ENCODE peak calls at places on chromosomes 3 and 15, in four cellular contexts. D, B, R and O are unnamed samples.

GRCh38 chr15:68511073-68511991 is 67.5 kb upstream of the CORO2B start:
- DNase-seq in D (no peak), B (peak), R (peak), O (peak)

GRCh38 chr3:69082805-69083204 is 1.9 kb upstream of the ARL6IP5 start:
- DNase-seq in D (no peak), B (peak), R (no peak), O (no peak)

GRCh38 chr3:183142199-183142598 is 20.3 kb downstream of the LAMP3 start:
- DNase-seq in D (no peak), B (no peak), R (no peak), O (no peak)

GRCh38 chr3:50436063-50436674 is 67.3 kb downstream of the CACNA2D2 start:
- DNase-seq in R (peak), D (peak), B (peak), O (peak)

GRCh38 chr3:42114130-42114529 is 23.0 kb downstream of the TRAK1 start:
- DNase-seq in B (no peak), D (no peak), R (no peak), O (no peak)

GRCh38 chr3:49759226-49759625 is 27.1 kb downstream of the IP6K1 start:
- DNase-seq in B (no peak), R (no peak), D (no peak), O (no peak)

GRCh38 chr15:88506628-88507027 is 39.1 kb downstream of the MRPS11 start:
- DNase-seq in B (no peak), D (no peak), R (no peak), O (no peak)

GRCh38 chr3:27659279-27660021 is 62.7 kb downstream of the EOMES start:
- DNase-seq in R (peak), B (peak), D (no peak), O (peak)

GRCh38 chr3:172647823-172648222 is 63.0 kb downstream of the NCEH1 start:
- DNase-seq in B (no peak), R (no peak), D (peak), O (no peak)

GRCh38 chr15:23855947-23856346 is 168.8 kb upstream of the NDN start:
- DNase-seq in D (no peak), B (no peak), R (no peak), O (no peak)

GRCh38 chr3:146498002-146498736 is 28.8 kb upstream of the PLSCR2 start:
- DNase-seq in B (no peak), R (no peak), D (no peak), O (no peak)

GRCh38 chr3:48428088-48428862 is 1.6 kb downstream of the PLXNB1 start:
- DNase-seq in B (no peak), R (no peak), D (peak), O (no peak)

GRCh38 chr3:188196232-188196990 is 42.5 kb downstream of the LPP start:
- DNase-seq in R (no peak), B (no peak), D (no peak), O (no peak)

GRCh38 chr15:62569460-62570404 is 404.6 kb upstream of the C2CD4B start:
- DNase-seq in B (peak), D (peak), R (peak), O (peak)